ENCODE peak calls at places on chromosomes 7 and 10, in eight cellular contexts. J is NCI-H1092 treated with DMSO at 0.1 percent for 48 hours; L is Daoy; B is activated CD8-positive, alpha-beta memory T cell treated with anti-CD3 and anti-CD28 coated beads, Interleukin-2, amount 50 U/mL, for 48 hours; N is cardiac muscle cell; D is activated T-helper 9 cell treated with anti-CD3 and anti-CD28 coated beads, Interleukin-2, amount 50 U/mL, for 16 hours; S is activated CD4-positive, alpha-beta memory T cell treated with anti-CD3 and anti-CD28 coated beads, Interleukin-2, amount 10 ng/mL, durations not matched to agents 7 days and 5 days; X is KBM-7. C is an unnamed sample.

GRCh38 chr10:130039141-130039540 is 71.5 kb downstream of the C10orf143 start:
- DNase-seq in S (no peak), J (no peak), X (no peak), L (no peak), D (no peak), B (no peak), N (no peak), C (no peak)

GRCh38 chr10:28120043-28120749 is 121.3 kb upstream of the ODAD2 start:
- DNase-seq in B (no peak), X (no peak), N (peak), J (no peak), S (no peak), L (no peak), D (no peak), C (no peak)

GRCh38 chr7:32587431-32587948 is 92.2 kb downstream of the AVL9 start:
- DNase-seq in S (no peak), J (no peak), N (peak), X (no peak), D (no peak), B (no peak), L (peak), C (no peak)

GRCh38 chr7:101814081-101814995 is 3.1 kb upstream of the CUX1 start:
- DNase-seq in D (peak), X (peak), B (peak), L (peak), J (peak), N (peak), S (peak), C (peak)

GRCh38 chr10:42690449-42691360 is 52.3 kb upstream of the ZNF33B start:
- DNase-seq in S (no peak), B (no peak), L (peak), J (peak), N (no peak), X (no peak), D (no peak), C (peak)

GRCh38 chr10:133358162-133358919 is 522 bp upstream of the FUOM start:
- DNase-seq in B (no peak), J (no peak), N (no peak), L (no peak), X (no peak), D (no peak), S (no peak), C (no peak)

GRCh38 chr10:112587709-112588108 is 140.7 kb downstream of the VTI1A start:
- DNase-seq in L (no peak), D (no peak), S (no peak), X (no peak), B (no peak), J (no peak), N (no peak), C (no peak)

GRCh38 chr10:93106631-93107072 is 33.0 kb downstream of the CYP26A1 start:
- DNase-seq in X (no peak), D (no peak), J (peak), S (no peak), L (no peak), N (peak), B (no peak), C (no peak)

GRCh38 chr10:77350711-77351119 is 286.9 kb downstream of the KCNMA1 start:
- DNase-seq in S (no peak), D (no peak), L (peak), X (no peak), N (peak), B (peak), J (no peak), C (no peak)

GRCh38 chr7:18698258-18698734 is 202.7 kb downstream of the HDAC9 start:
- DNase-seq in D (no peak), X (no peak), B (no peak), J (no peak), L (no peak), S (no peak), N (no peak), C (no peak)

GRCh38 chr10:70652761-70653657 is 19.3 kb upstream of the ADAMTS14 start:
- DNase-seq in S (no peak), D (no peak), L (peak), X (no peak), N (peak), B (no peak), J (no peak), C (no peak)

GRCh38 chr10:20698837-20699236 is 198.3 kb downstream of the NEBL start:
- DNase-seq in X (no peak), D (no peak), J (no peak), N (no peak), B (no peak), L (no peak), S (no peak), C (no peak)

GRCh38 chr7:50962281-50962883 is 179.7 kb upstream of the GRB10 start:
- DNase-seq in S (no peak), X (no peak), L (peak), N (no peak), J (no peak), B (no peak), D (no peak), C (no peak)